ENCODE peak calls at places on chromosomes 4 and X, in four cellular contexts. One of them, this sample, is unnamed. For H3K4me1 and H3K36me3, the result is how much of the 10 kb centered on the place peaks cover.

GRCh38 chr4:100075486-100076270 is 114.6 kb downstream of the DDIT4L start:
- DNase-seq in hepatocyte: no peak
- DNase-seq in sigmoid colon: no peak
- DNase-seq in uterus: no peak
- DNase-seq in this sample: no peak

GRCh38 chrX:69222103-69223090 is 57.1 kb upstream of the PJA1 start:
- DNase-seq in hepatocyte: peak
- DNase-seq in sigmoid colon: peak
- DNase-seq in uterus: peak
- DNase-seq in this sample: peak

GRCh38 chr4:128385683-128386304 is 98.2 kb upstream of the PGRMC2 start:
- DNase-seq in hepatocyte: no peak
- DNase-seq in sigmoid colon: no peak
- DNase-seq in uterus: no peak
- DNase-seq in this sample: no peak

GRCh38 chr4:164529058-164529457 is 224.9 kb upstream of the SMIM31 start:
- DNase-seq in hepatocyte: no peak
- DNase-seq in sigmoid colon: no peak
- DNase-seq in uterus: no peak
- DNase-seq in this sample: no peak

GRCh38 chr4:78020677-78021076 is 36.4 kb upstream of the FRAS1 start:
- DNase-seq in hepatocyte: peak
- DNase-seq in sigmoid colon: no peak
- DNase-seq in uterus: no peak
- DNase-seq in this sample: no peak

GRCh38 chr4:140877781-140878180 is 121.6 kb upstream of the TBC1D9 start:
- DNase-seq in hepatocyte: no peak
- DNase-seq in sigmoid colon: no peak
- DNase-seq in uterus: no peak
- DNase-seq in this sample: no peak

GRCh38 chrX:109475174-109475891 is 6.6 kb downstream of the GUCY2F start:
- DNase-seq in hepatocyte: peak
- DNase-seq in sigmoid colon: no peak
- DNase-seq in uterus: peak
- DNase-seq in this sample: peak

GRCh38 chr4:154958121-154958520 is 177.0 kb downstream of the RBM46 start:
- DNase-seq in hepatocyte: no peak
- DNase-seq in sigmoid colon: no peak
- DNase-seq in uterus: no peak
- DNase-seq in this sample: no peak

GRCh38 chr4:1416948-1417260 is 10.7 kb upstream of the NKX1-1 start:
- DNase-seq in hepatocyte: no peak
- DNase-seq in sigmoid colon: peak
- DNase-seq in uterus: no peak
- DNase-seq in this sample: peak

GRCh38 chrX:153687121-153688039 is at the start of gene SLC6A8:
- DNase-seq in hepatocyte: peak
- DNase-seq in sigmoid colon: peak
- DNase-seq in uterus: peak
- DNase-seq in this sample: peak

GRCh38 chrX:19865567-19866363 is 21.6 kb downstream of the SH3KBP1 start:
- DNase-seq in hepatocyte: no peak
- DNase-seq in sigmoid colon: no peak
- DNase-seq in uterus: no peak
- DNase-seq in this sample: no peak
- H3K4me1 ChIP-seq in hepatocyte: under half
- H3K4me1 ChIP-seq in sigmoid colon: under half
- H3K4me1 ChIP-seq in uterus: under half
- H3K4me1 ChIP-seq in this sample: under half

DNA sequence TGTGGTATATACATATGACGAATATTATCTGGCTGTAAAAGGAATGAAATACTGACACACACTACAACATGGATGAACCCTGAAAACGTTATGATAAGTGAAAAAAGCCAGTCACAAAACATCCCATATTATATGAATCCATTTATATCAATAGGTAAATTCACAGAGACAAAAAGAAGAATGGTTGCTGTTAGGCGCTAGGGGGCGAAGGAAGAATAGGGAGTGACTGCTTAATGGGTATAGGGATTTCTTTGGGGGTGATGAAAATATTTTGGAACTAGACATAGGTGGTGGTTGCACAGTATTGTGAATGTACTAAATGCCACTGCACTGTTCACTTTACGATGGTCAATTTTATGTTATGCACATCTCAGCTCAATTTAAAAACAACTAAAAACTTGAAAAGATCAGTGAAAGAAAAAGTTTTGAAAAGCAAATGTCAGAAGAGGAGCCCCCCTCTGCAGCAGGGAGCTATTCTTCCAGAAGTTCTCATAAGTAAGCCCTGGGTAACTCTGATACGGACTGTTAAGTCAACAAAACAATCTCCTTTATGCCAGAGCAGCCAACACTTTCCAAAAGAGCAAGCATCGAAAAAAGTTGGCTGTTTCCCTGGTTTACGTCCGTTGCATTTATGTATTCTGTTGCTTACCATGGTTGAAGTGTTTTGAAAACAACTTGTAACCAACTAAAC is 96.3 kb upstream of the EGFL6 start:
- DNase-seq in hepatocyte: no peak
- DNase-seq in sigmoid colon: no peak
- DNase-seq in uterus: no peak
- DNase-seq in this sample: no peak
- TF ChIP-seq CTCF in hepatocyte: no peak
- TF ChIP-seq CTCF in sigmoid colon: no peak
- TF ChIP-seq CTCF in uterus: no peak
- TF ChIP-seq CTCF in this sample: no peak

GRCh38 chr4:3512279-3512678 is 19.9 kb downstream of the LRPAP1 start:
- DNase-seq in hepatocyte: no peak
- DNase-seq in sigmoid colon: no peak
- DNase-seq in uterus: no peak
- DNase-seq in this sample: no peak
- H3K36me3 ChIP-seq in hepatocyte: under half
- H3K36me3 ChIP-seq in sigmoid colon: under half
- H3K36me3 ChIP-seq in uterus: under half
- H3K36me3 ChIP-seq in this sample: half or more

DNA sequence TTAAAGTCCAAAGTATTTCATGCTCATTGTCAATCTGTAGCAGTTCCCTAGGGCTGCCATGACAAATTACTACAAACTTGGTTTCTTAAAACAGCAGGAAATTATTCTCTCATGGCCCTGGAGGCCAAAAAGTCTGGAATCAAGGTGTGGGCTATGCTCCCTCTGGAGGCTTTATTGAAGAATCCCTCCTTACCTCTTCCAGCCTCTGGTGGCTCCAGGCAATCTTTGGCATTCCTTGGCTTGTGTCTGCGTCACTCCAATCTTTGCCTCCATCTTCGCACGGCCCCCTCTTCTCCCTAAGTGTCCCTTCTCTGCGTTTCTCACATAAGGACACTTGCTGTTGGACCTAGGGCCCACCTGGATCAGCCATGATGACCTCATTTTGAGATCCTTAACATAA is 170.4 kb downstream of the SMIM20 start:
- DNase-seq in hepatocyte: no peak
- DNase-seq in sigmoid colon: no peak
- DNase-seq in uterus: no peak
- DNase-seq in this sample: no peak
- H3K4me1 ChIP-seq in hepatocyte: under half
- H3K4me1 ChIP-seq in sigmoid colon: under half
- H3K4me1 ChIP-seq in uterus: under half
- H3K4me1 ChIP-seq in this sample: under half